ENCODE peak calls at places on chromosomes 16 and 17, in eight cellular contexts. One of them, this sample, is unnamed.

GRCh38 chr17:45265823-45266222 is 3.9 kb upstream of the SPATA32 start:
- DNase-seq in activated T-cell treated with anti-CD3 and anti-CD28 coated beads, Interleukin-2, amount 50 U/mL, for 48 hours: no peak
- DNase-seq in NCI-H446: no peak
- DNase-seq in HuH-7: no peak
- DNase-seq in stimulated activated CD4-positive, alpha-beta T cell treated with anti-CD3 and anti-CD28 coated beads, Interleukin-4, amount 100 ng/mL, for 4 hours: no peak
- DNase-seq in ACHN: peak; percentile 95
- DNase-seq in SHP77: no peak
- DNase-seq in NCI-H1930: no peak
- DNase-seq in this sample: no peak

GRCh38 chr16:22353188-22353919 is 21.1 kb downstream of the CDR2 start:
- DNase-seq in HuH-7: no peak
- DNase-seq in SHP77: no peak
- DNase-seq in NCI-H446: no peak
- DNase-seq in ACHN: peak; percentile 91
- DNase-seq in NCI-H1930: no peak
- DNase-seq in activated T-cell treated with anti-CD3 and anti-CD28 coated beads, Interleukin-2, amount 50 U/mL, for 48 hours: no peak
- DNase-seq in stimulated activated CD4-positive, alpha-beta T cell treated with anti-CD3 and anti-CD28 coated beads, Interleukin-4, amount 100 ng/mL, for 4 hours: no peak
- DNase-seq in this sample: no peak

GRCh38 chr17:78143214-78144145 is 2.7 kb upstream of the C17orf99 start:
- DNase-seq in ACHN: no peak
- DNase-seq in activated T-cell treated with anti-CD3 and anti-CD28 coated beads, Interleukin-2, amount 50 U/mL, for 48 hours: no peak
- DNase-seq in HuH-7: no peak
- DNase-seq in NCI-H1930: no peak
- DNase-seq in SHP77: no peak
- DNase-seq in stimulated activated CD4-positive, alpha-beta T cell treated with anti-CD3 and anti-CD28 coated beads, Interleukin-4, amount 100 ng/mL, for 4 hours: no peak
- DNase-seq in NCI-H446: no peak
- DNase-seq in this sample: no peak

GRCh38 chr17:51322390-51323029 is 62.2 kb downstream of the UTP18 start:
- DNase-seq in ACHN: peak; percentile 62
- DNase-seq in SHP77: peak; percentile 41
- DNase-seq in stimulated activated CD4-positive, alpha-beta T cell treated with anti-CD3 and anti-CD28 coated beads, Interleukin-4, amount 100 ng/mL, for 4 hours: no peak
- DNase-seq in activated T-cell treated with anti-CD3 and anti-CD28 coated beads, Interleukin-2, amount 50 U/mL, for 48 hours: no peak
- DNase-seq in NCI-H1930: no peak
- DNase-seq in NCI-H446: peak; percentile 62
- DNase-seq in HuH-7: peak; percentile 51
- DNase-seq in this sample: no peak

GRCh38 chr17:17351901-17352781 is 49.0 kb downstream of the NT5M start:
- DNase-seq in HuH-7: no peak
- DNase-seq in stimulated activated CD4-positive, alpha-beta T cell treated with anti-CD3 and anti-CD28 coated beads, Interleukin-4, amount 100 ng/mL, for 4 hours: no peak
- DNase-seq in NCI-H1930: no peak
- DNase-seq in activated T-cell treated with anti-CD3 and anti-CD28 coated beads, Interleukin-2, amount 50 U/mL, for 48 hours: no peak
- DNase-seq in NCI-H446: no peak
- DNase-seq in SHP77: peak; percentile 99
- DNase-seq in ACHN: peak; percentile 10
- DNase-seq in this sample: peak; percentile 69

GRCh38 chr17:62717589-62718342 is 90.3 kb downstream of the MRC2 start:
- DNase-seq in stimulated activated CD4-positive, alpha-beta T cell treated with anti-CD3 and anti-CD28 coated beads, Interleukin-4, amount 100 ng/mL, for 4 hours: no peak
- DNase-seq in NCI-H446: no peak
- DNase-seq in activated T-cell treated with anti-CD3 and anti-CD28 coated beads, Interleukin-2, amount 50 U/mL, for 48 hours: no peak
- DNase-seq in SHP77: no peak
- DNase-seq in NCI-H1930: no peak
- DNase-seq in HuH-7: no peak
- DNase-seq in ACHN: no peak
- DNase-seq in this sample: no peak

GRCh38 chr17:37842401-37842800 is 81.8 kb upstream of the TBC1D3K start:
- DNase-seq in activated T-cell treated with anti-CD3 and anti-CD28 coated beads, Interleukin-2, amount 50 U/mL, for 48 hours: no peak
- DNase-seq in HuH-7: no peak
- DNase-seq in SHP77: no peak
- DNase-seq in ACHN: no peak
- DNase-seq in NCI-H1930: no peak
- DNase-seq in stimulated activated CD4-positive, alpha-beta T cell treated with anti-CD3 and anti-CD28 coated beads, Interleukin-4, amount 100 ng/mL, for 4 hours: no peak
- DNase-seq in NCI-H446: no peak
- DNase-seq in this sample: no peak

GRCh38 chr17:70797166-70797565 is 627.8 kb downstream of the KCNJ2 start:
- DNase-seq in activated T-cell treated with anti-CD3 and anti-CD28 coated beads, Interleukin-2, amount 50 U/mL, for 48 hours: no peak
- DNase-seq in stimulated activated CD4-positive, alpha-beta T cell treated with anti-CD3 and anti-CD28 coated beads, Interleukin-4, amount 100 ng/mL, for 4 hours: no peak
- DNase-seq in NCI-H1930: no peak
- DNase-seq in ACHN: no peak
- DNase-seq in NCI-H446: no peak
- DNase-seq in SHP77: no peak
- DNase-seq in HuH-7: no peak
- DNase-seq in this sample: no peak

GRCh38 chr17:21674242-21674731 is 18.0 kb upstream of the KCNJ18 start:
- DNase-seq in activated T-cell treated with anti-CD3 and anti-CD28 coated beads, Interleukin-2, amount 50 U/mL, for 48 hours: no peak
- DNase-seq in HuH-7: no peak
- DNase-seq in NCI-H446: no peak
- DNase-seq in SHP77: no peak
- DNase-seq in stimulated activated CD4-positive, alpha-beta T cell treated with anti-CD3 and anti-CD28 coated beads, Interleukin-4, amount 100 ng/mL, for 4 hours: no peak
- DNase-seq in ACHN: no peak
- DNase-seq in NCI-H1930: peak; percentile 16
- DNase-seq in this sample: no peak

GRCh38 chr16:48523415-48524204 is 86.4 kb downstream of the N4BP1 start:
- DNase-seq in SHP77: no peak
- DNase-seq in activated T-cell treated with anti-CD3 and anti-CD28 coated beads, Interleukin-2, amount 50 U/mL, for 48 hours: no peak
- DNase-seq in NCI-H1930: no peak
- DNase-seq in ACHN: no peak
- DNase-seq in HuH-7: no peak
- DNase-seq in NCI-H446: no peak
- DNase-seq in stimulated activated CD4-positive, alpha-beta T cell treated with anti-CD3 and anti-CD28 coated beads, Interleukin-4, amount 100 ng/mL, for 4 hours: no peak
- DNase-seq in this sample: no peak

GRCh38 chr17:45279898-45280297 is 18.0 kb upstream of the SPATA32 start:
- DNase-seq in SHP77: no peak
- DNase-seq in NCI-H446: no peak
- DNase-seq in ACHN: no peak
- DNase-seq in activated T-cell treated with anti-CD3 and anti-CD28 coated beads, Interleukin-2, amount 50 U/mL, for 48 hours: no peak
- DNase-seq in NCI-H1930: no peak
- DNase-seq in stimulated activated CD4-positive, alpha-beta T cell treated with anti-CD3 and anti-CD28 coated beads, Interleukin-4, amount 100 ng/mL, for 4 hours: no peak
- DNase-seq in HuH-7: no peak
- DNase-seq in this sample: no peak

GRCh38 chr17:49316889-49317288 is 45.2 kb downstream of the ZNF652 start:
- DNase-seq in ACHN: no peak
- DNase-seq in NCI-H446: no peak
- DNase-seq in stimulated activated CD4-positive, alpha-beta T cell treated with anti-CD3 and anti-CD28 coated beads, Interleukin-4, amount 100 ng/mL, for 4 hours: no peak
- DNase-seq in NCI-H1930: no peak
- DNase-seq in activated T-cell treated with anti-CD3 and anti-CD28 coated beads, Interleukin-2, amount 50 U/mL, for 48 hours: no peak
- DNase-seq in HuH-7: no peak
- DNase-seq in SHP77: no peak
- DNase-seq in this sample: no peak

GRCh38 chr16:11354733-11355574 is 9.7 kb downstream of the RMI2 start:
- DNase-seq in NCI-H1930: no peak
- DNase-seq in SHP77: no peak
- DNase-seq in stimulated activated CD4-positive, alpha-beta T cell treated with anti-CD3 and anti-CD28 coated beads, Interleukin-4, amount 100 ng/mL, for 4 hours: peak; percentile 61
- DNase-seq in activated T-cell treated with anti-CD3 and anti-CD28 coated beads, Interleukin-2, amount 50 U/mL, for 48 hours: peak; percentile 85
- DNase-seq in HuH-7: no peak
- DNase-seq in NCI-H446: no peak
- DNase-seq in ACHN: no peak
- DNase-seq in this sample: no peak

GRCh38 chr17:31378638-31379037 is 12.8 kb upstream of the RAB11FIP4 start:
- DNase-seq in activated T-cell treated with anti-CD3 and anti-CD28 coated beads, Interleukin-2, amount 50 U/mL, for 48 hours: no peak
- DNase-seq in ACHN: no peak
- DNase-seq in SHP77: no peak
- DNase-seq in NCI-H446: no peak
- DNase-seq in HuH-7: no peak
- DNase-seq in stimulated activated CD4-positive, alpha-beta T cell treated with anti-CD3 and anti-CD28 coated beads, Interleukin-4, amount 100 ng/mL, for 4 hours: no peak
- DNase-seq in NCI-H1930: no peak
- DNase-seq in this sample: no peak

GRCh38 chr17:82737981-82738877 is 2.8 kb downstream of the FN3K start:
- DNase-seq in SHP77: peak; percentile 85
- DNase-seq in stimulated activated CD4-positive, alpha-beta T cell treated with anti-CD3 and anti-CD28 coated beads, Interleukin-4, amount 100 ng/mL, for 4 hours: no peak
- DNase-seq in ACHN: no peak
- DNase-seq in NCI-H446: no peak
- DNase-seq in activated T-cell treated with anti-CD3 and anti-CD28 coated beads, Interleukin-2, amount 50 U/mL, for 48 hours: no peak
- DNase-seq in HuH-7: no peak
- DNase-seq in NCI-H1930: no peak
- DNase-seq in this sample: no peak

GRCh38 chr16:85610059-85610445 is 3.1 kb upstream of the GSE1 start:
- DNase-seq in NCI-H446: no peak
- DNase-seq in HuH-7: no peak
- DNase-seq in SHP77: peak; percentile 63
- DNase-seq in stimulated activated CD4-positive, alpha-beta T cell treated with anti-CD3 and anti-CD28 coated beads, Interleukin-4, amount 100 ng/mL, for 4 hours: no peak
- DNase-seq in NCI-H1930: no peak
- DNase-seq in ACHN: no peak
- DNase-seq in activated T-cell treated with anti-CD3 and anti-CD28 coated beads, Interleukin-2, amount 50 U/mL, for 48 hours: no peak
- DNase-seq in this sample: no peak

GRCh38 chr16:87496101-87496801 is 3.4 kb upstream of the ZCCHC14 start:
- DNase-seq in activated T-cell treated with anti-CD3 and anti-CD28 coated beads, Interleukin-2, amount 50 U/mL, for 48 hours: peak; percentile 38
- DNase-seq in stimulated activated CD4-positive, alpha-beta T cell treated with anti-CD3 and anti-CD28 coated beads, Interleukin-4, amount 100 ng/mL, for 4 hours: no peak
- DNase-seq in NCI-H1930: no peak
- DNase-seq in HuH-7: no peak
- DNase-seq in ACHN: no peak
- DNase-seq in SHP77: no peak
- DNase-seq in NCI-H446: no peak
- DNase-seq in this sample: no peak

GRCh38 chr17:59845595-59846390 is 47.0 kb downstream of the TUBD1 start:
- DNase-seq in ACHN: peak; percentile 83
- DNase-seq in activated T-cell treated with anti-CD3 and anti-CD28 coated beads, Interleukin-2, amount 50 U/mL, for 48 hours: peak; percentile 61
- DNase-seq in HuH-7: no peak
- DNase-seq in NCI-H446: peak; percentile 55
- DNase-seq in stimulated activated CD4-positive, alpha-beta T cell treated with anti-CD3 and anti-CD28 coated beads, Interleukin-4, amount 100 ng/mL, for 4 hours: no peak
- DNase-seq in NCI-H1930: peak; percentile 58
- DNase-seq in SHP77: peak; percentile 98
- DNase-seq in this sample: no peak

GRCh38 chr17:19453296-19453695 is 42.3 kb downstream of the RNF112 start:
- DNase-seq in NCI-H446: no peak
- DNase-seq in NCI-H1930: no peak
- DNase-seq in SHP77: no peak
- DNase-seq in stimulated activated CD4-positive, alpha-beta T cell treated with anti-CD3 and anti-CD28 coated beads, Interleukin-4, amount 100 ng/mL, for 4 hours: no peak
- DNase-seq in activated T-cell treated with anti-CD3 and anti-CD28 coated beads, Interleukin-2, amount 50 U/mL, for 48 hours: no peak
- DNase-seq in ACHN: no peak
- DNase-seq in HuH-7: no peak
- DNase-seq in this sample: no peak

GRCh38 chr17:45869676-45870341 is 24.5 kb upstream of the MAPT start:
- DNase-seq in HuH-7: no peak
- DNase-seq in SHP77: no peak
- DNase-seq in NCI-H446: no peak
- DNase-seq in ACHN: no peak
- DNase-seq in stimulated activated CD4-positive, alpha-beta T cell treated with anti-CD3 and anti-CD28 coated beads, Interleukin-4, amount 100 ng/mL, for 4 hours: no peak
- DNase-seq in NCI-H1930: no peak
- DNase-seq in activated T-cell treated with anti-CD3 and anti-CD28 coated beads, Interleukin-2, amount 50 U/mL, for 48 hours: no peak
- DNase-seq in this sample: no peak

GRCh38 chr17:37770631-37771518 is 26.0 kb upstream of the HNF1B start:
- DNase-seq in activated T-cell treated with anti-CD3 and anti-CD28 coated beads, Interleukin-2, amount 50 U/mL, for 48 hours: peak; percentile 62
- DNase-seq in stimulated activated CD4-positive, alpha-beta T cell treated with anti-CD3 and anti-CD28 coated beads, Interleukin-4, amount 100 ng/mL, for 4 hours: peak; percentile 36
- DNase-seq in NCI-H1930: no peak
- DNase-seq in ACHN: peak; percentile 83
- DNase-seq in NCI-H446: peak; percentile 44
- DNase-seq in HuH-7: peak; percentile 56
- DNase-seq in SHP77: peak; percentile 36
- DNase-seq in this sample: peak; percentile 78

GRCh38 chr17:11589706-11590105 is 8.6 kb upstream of the DNAH9 start:
- DNase-seq in HuH-7: no peak
- DNase-seq in SHP77: no peak
- DNase-seq in activated T-cell treated with anti-CD3 and anti-CD28 coated beads, Interleukin-2, amount 50 U/mL, for 48 hours: no peak
- DNase-seq in NCI-H1930: no peak
- DNase-seq in stimulated activated CD4-positive, alpha-beta T cell treated with anti-CD3 and anti-CD28 coated beads, Interleukin-4, amount 100 ng/mL, for 4 hours: no peak
- DNase-seq in NCI-H446: no peak
- DNase-seq in ACHN: no peak
- DNase-seq in this sample: no peak

GRCh38 chr17:81959362-81960129 is 1.4 kb downstream of the NOTUM start:
- DNase-seq in stimulated activated CD4-positive, alpha-beta T cell treated with anti-CD3 and anti-CD28 coated beads, Interleukin-4, amount 100 ng/mL, for 4 hours: peak; percentile 86
- DNase-seq in NCI-H446: peak; percentile 68
- DNase-seq in activated T-cell treated with anti-CD3 and anti-CD28 coated beads, Interleukin-2, amount 50 U/mL, for 48 hours: peak; percentile 87
- DNase-seq in ACHN: peak; percentile 64
- DNase-seq in SHP77: peak; percentile 72
- DNase-seq in HuH-7: peak; percentile 75
- DNase-seq in NCI-H1930: peak; percentile 65
- DNase-seq in this sample: peak; percentile 76